ENCODE peak calls at places on chromosomes 3 and 15, in ten cellular contexts. Q, X, H, C, S, O, Y, R, F and B are unnamed samples.

GRCh38 chr3:184568918-184569829 is 7.6 kb downstream of the EPHB3 start:
- DNase-seq in Q (peak), X (peak), H (peak), C (no peak), S (peak), O (peak), Y (peak), R (peak), F (peak), B (no peak)

GRCh38 chr3:186098740-186099139 is 10.1 kb downstream of the ETV5 start:
- DNase-seq in Q (no peak), X (no peak), H (no peak), C (no peak), S (no peak), O (no peak), Y (peak), R (no peak), F (no peak), B (no peak)

GRCh38 chr3:190458040-190458439 is 8.3 kb upstream of the TMEM207 start:
- DNase-seq in Q (no peak), X (no peak), H (no peak), C (no peak), S (no peak), O (no peak), Y (peak), R (no peak), F (peak), B (no peak)

GRCh38 chr3:134627831-134628230 is 23.0 kb downstream of the KY start:
- DNase-seq in Q (no peak), X (no peak), H (no peak), C (no peak), S (no peak), O (no peak), Y (no peak), R (no peak), F (no peak), B (no peak)

GRCh38 chr3:43490640-43491185 is 131.1 kb downstream of the ANO10 start:
- DNase-seq in Q (no peak), X (no peak), H (no peak), C (no peak), S (no peak), O (no peak), Y (no peak), R (no peak), F (no peak), B (no peak)

GRCh38 chr3:121974601-121975111 is 47.4 kb downstream of the ILDR1 start:
- DNase-seq in Q (no peak), X (no peak), H (no peak), C (no peak), S (no peak), O (no peak), Y (peak), R (no peak), F (no peak), B (no peak)

GRCh38 chr15:43545426-43545825 is 28.0 kb downstream of the MAP1A start:
- DNase-seq in Q (no peak), X (no peak), H (no peak), C (no peak), S (no peak), O (no peak), Y (no peak), R (no peak), F (no peak), B (no peak)

GRCh38 chr3:105618561-105618960 is 250.3 kb downstream of the CBLB start:
- DNase-seq in Q (no peak), X (no peak), H (peak), C (no peak), S (no peak), O (no peak), Y (peak), R (no peak), F (no peak), B (no peak)

GRCh38 chr3:186949281-186949982 is 19.1 kb downstream of the ST6GAL1 start:
- DNase-seq in Q (no peak), X (no peak), H (peak), C (no peak), S (no peak), O (no peak), Y (peak), R (no peak), F (no peak), B (no peak)

GRCh38 chr3:193719735-193720134 is 126.7 kb downstream of the OPA1 start:
- DNase-seq in Q (no peak), X (no peak), H (no peak), C (no peak), S (no peak), O (no peak), Y (no peak), R (no peak), F (no peak), B (no peak)

GRCh38 chr3:23960649-23961048 is 15.6 kb downstream of the NR1D2 start:
- DNase-seq in Q (no peak), X (no peak), H (no peak), C (no peak), S (no peak), O (no peak), Y (no peak), R (no peak), F (no peak), B (no peak)

GRCh38 chr3:140568842-140569520 is 108.9 kb upstream of the TRIM42 start:
- DNase-seq in Q (no peak), X (peak), H (no peak), C (no peak), S (peak), O (no peak), Y (peak), R (peak), F (no peak), B (no peak)

GRCh38 chr3:137075020-137075419 is 117.2 kb downstream of the IL20RB start:
- DNase-seq in Q (no peak), X (no peak), H (no peak), C (no peak), S (no peak), O (no peak), Y (no peak), R (no peak), F (no peak), B (no peak)

GRCh38 chr15:65690778-65691177 is 69.0 kb downstream of the SLC24A1 start:
- DNase-seq in Q (no peak), X (no peak), H (no peak), C (no peak), S (no peak), O (no peak), Y (no peak), R (no peak), F (no peak), B (no peak)

GRCh38 chr3:185961675-185962232 is 23.9 kb upstream of the TRA2B start:
- DNase-seq in Q (no peak), X (no peak), H (no peak), C (no peak), S (no peak), O (no peak), Y (no peak), R (no peak), F (no peak), B (no peak)

GRCh38 chr3:153855772-153856171 is 265.4 kb upstream of the ARHGEF26 start:
- DNase-seq in Q (no peak), X (no peak), H (no peak), C (no peak), S (no peak), O (no peak), Y (no peak), R (no peak), F (peak), B (no peak)

GRCh38 chr3:181710581-181711255 is 1.0 kb upstream of the SOX2 start:
- DNase-seq in Q (no peak), X (no peak), H (no peak), C (no peak), S (no peak), O (no peak), Y (peak), R (no peak), F (no peak), B (no peak)

GRCh38 chr3:45272828-45273470 is 46.9 kb upstream of the TMEM158 start:
- DNase-seq in Q (no peak), X (no peak), H (no peak), C (no peak), S (no peak), O (no peak), Y (no peak), R (no peak), F (no peak), B (no peak)

GRCh38 chr15:32132850-32133249 is 102.5 kb downstream of the CHRNA7 start:
- DNase-seq in Q (no peak), X (no peak), H (no peak), C (no peak), S (no peak), O (no peak), Y (no peak), R (no peak), F (no peak), B (no peak)

GRCh38 chr3:164332856-164333802 is 745.2 kb downstream of the SI start:
- DNase-seq in Q (no peak), X (no peak), H (peak), C (no peak), S (no peak), O (peak), Y (peak), R (peak), F (peak), B (no peak)

GRCh38 chr15:101068961-101069734 is 150.0 kb downstream of the LRRK1 start:
- DNase-seq in Q (no peak), X (no peak), H (no peak), C (no peak), S (no peak), O (peak), Y (peak), R (no peak), F (peak), B (no peak)

GRCh38 chr3:37255990-37256308 is 81.6 kb upstream of the LRRFIP2 start:
- DNase-seq in Q (no peak), X (no peak), H (no peak), C (no peak), S (no peak), O (no peak), Y (peak), R (no peak), F (no peak), B (no peak)

GRCh38 chr3:15440891-15441290 is 13.5 kb downstream of the EAF1 start:
- DNase-seq in Q (no peak), X (peak), H (peak), C (no peak), S (no peak), O (no peak), Y (peak), R (no peak), F (no peak), B (no peak)

GRCh38 chr15:54687628-54688027 is 509.1 kb downstream of the RSL24D1 start:
- DNase-seq in Q (no peak), X (no peak), H (no peak), C (no peak), S (no peak), O (no peak), Y (no peak), R (no peak), F (no peak), B (no peak)

GRCh38 chr15:51965691-51966090 is 5.9 kb downstream of the LEO1 start:
- DNase-seq in Q (no peak), X (no peak), H (no peak), C (no peak), S (no peak), O (no peak), Y (no peak), R (no peak), F (no peak), B (no peak)

GRCh38 chr3:63912768-63913588 is 795 bp upstream of the SCAANT1 start:
- DNase-seq in Q (peak), X (peak), H (peak), C (peak), S (peak), O (peak), Y (peak), R (peak), F (peak), B (peak)

GRCh38 chr3:172987268-172987667 is 153.8 kb downstream of the SPATA16 start:
- DNase-seq in Q (no peak), X (no peak), H (no peak), C (no peak), S (no peak), O (peak), Y (no peak), R (no peak), F (peak), B (no peak)

GRCh38 chr3:95037927-95038326 is 975.1 kb downstream of the NSUN3 start:
- DNase-seq in Q (no peak), X (no peak), H (no peak), C (no peak), S (no peak), O (no peak), Y (no peak), R (no peak), F (no peak), B (no peak)

GRCh38 chr15:31314380-31314779 is 12.3 kb upstream of the KLF13 start:
- DNase-seq in Q (no peak), X (peak), H (no peak), C (no peak), S (no peak), O (no peak), Y (no peak), R (no peak), F (no peak), B (no peak)

GRCh38 chr3:20064796-20065564 is 24.7 kb downstream of the KAT2B start:
- DNase-seq in Q (no peak), X (no peak), H (no peak), C (no peak), S (no peak), O (no peak), Y (no peak), R (no peak), F (no peak), B (no peak)

GRCh38 chr15:91258436-91258779 is 158.4 kb downstream of the SV2B start:
- DNase-seq in Q (no peak), X (peak), H (no peak), C (no peak), S (no peak), O (no peak), Y (no peak), R (no peak), F (peak), B (peak)

GRCh38 chr3:155431856-155432570 is 138.5 kb upstream of the STRIT1 start:
- DNase-seq in Q (no peak), X (no peak), H (no peak), C (no peak), S (no peak), O (no peak), Y (no peak), R (no peak), F (no peak), B (no peak)

GRCh38 chr3:6697285-6697684 is 163.6 kb upstream of the GRM7 start:
- DNase-seq in Q (no peak), X (no peak), H (no peak), C (no peak), S (no peak), O (no peak), Y (no peak), R (no peak), F (no peak), B (no peak)

GRCh38 chr3:58238830-58239229 is 1.2 kb downstream of the ABHD6 start:
- DNase-seq in Q (no peak), X (no peak), H (no peak), C (no peak), S (no peak), O (no peak), Y (no peak), R (no peak), F (no peak), B (no peak)
- H3K4me3 ChIP-seq in Q (peak), X (no peak), H (no peak), C (peak), S (no peak), O (peak), Y (peak), R (peak), F (peak), B (peak)

GRCh38 chr3:66863205-66864135 is 134.6 kb upstream of the KBTBD8 start:
- DNase-seq in Q (no peak), X (no peak), H (no peak), C (no peak), S (no peak), O (no peak), Y (no peak), R (no peak), F (no peak), B (no peak)

GRCh38 chr3:66854752-66855151 is 143.4 kb upstream of the KBTBD8 start:
- DNase-seq in Q (no peak), X (no peak), H (no peak), C (no peak), S (no peak), O (no peak), Y (no peak), R (no peak), F (no peak), B (no peak)

GRCh38 chr3:66860771-66861170 is 137.3 kb upstream of the KBTBD8 start:
- DNase-seq in Q (no peak), X (no peak), H (no peak), C (no peak), S (no peak), O (no peak), Y (no peak), R (no peak), F (no peak), B (no peak)

GRCh38 chr3:66856555-66856954 is 141.6 kb upstream of the KBTBD8 start:
- DNase-seq in Q (no peak), X (no peak), H (no peak), C (no peak), S (no peak), O (no peak), Y (no peak), R (no peak), F (no peak), B (no peak)

DNA sequence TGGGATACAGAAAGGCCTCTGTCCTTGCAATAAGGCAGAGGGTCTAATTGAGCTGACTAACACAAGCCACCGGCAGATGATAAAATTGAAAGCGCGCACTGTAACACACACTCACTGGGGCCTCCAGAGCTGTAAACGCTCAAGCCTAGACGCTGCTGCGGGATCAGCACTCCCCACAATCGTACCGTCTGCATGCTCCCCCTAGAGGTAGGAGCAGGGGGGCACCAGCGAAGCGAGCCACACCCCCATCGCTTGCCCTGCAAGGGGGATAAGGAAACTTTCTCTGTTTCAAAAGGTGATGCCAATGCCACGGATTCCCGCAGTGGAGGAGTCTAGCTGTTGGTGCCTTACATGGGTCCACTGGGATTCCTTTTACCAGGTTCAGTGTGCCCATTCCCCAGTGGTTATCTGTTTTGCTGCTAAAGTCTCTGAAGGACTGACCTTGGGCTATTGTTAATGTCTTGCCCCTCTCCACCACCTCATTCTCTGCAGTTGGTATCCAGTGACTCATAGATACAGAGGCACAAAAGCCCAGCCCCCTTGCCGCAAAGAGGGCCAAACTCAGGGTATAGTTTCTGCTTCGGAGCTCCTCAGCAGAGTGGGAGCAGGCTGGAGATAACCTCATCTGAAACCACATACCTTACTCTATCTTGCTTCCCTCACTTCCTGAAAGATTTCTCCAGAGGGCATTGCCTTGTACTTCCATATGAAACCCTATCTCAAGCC is 139.3 kb upstream of the KBTBD8 start:
- DNase-seq in Q (peak), X (no peak), H (no peak), C (no peak), S (no peak), O (no peak), Y (no peak), R (no peak), F (peak), B (no peak)
- H3K4me3 ChIP-seq in Q (no peak), X (no peak), H (no peak), C (no peak), S (no peak), O (no peak), Y (no peak), R (no peak), F (no peak), B (no peak)

GRCh38 chr3:159732172-159733111 is 256.2 kb upstream of the IL12A start:
- DNase-seq in Q (no peak), X (no peak), H (peak), C (no peak), S (no peak), O (peak), Y (peak), R (no peak), F (peak), B (peak)
- H3K4me3 ChIP-seq in Q (peak), X (no peak), H (peak), C (no peak), S (no peak), O (no peak), Y (peak), R (no peak), F (peak), B (no peak)

GRCh38 chr15:57705746-57706404 is 639 bp upstream of the POLR2M start:
- DNase-seq in Q (no peak), X (no peak), H (no peak), C (no peak), S (no peak), O (no peak), Y (no peak), R (no peak), F (no peak), B (no peak)
- H3K4me3 ChIP-seq in Q (peak), X (peak), H (peak), C (peak), S (peak), O (no peak), Y (peak), R (peak), F (peak), B (peak)

GRCh38 chr3:101676765-101677435 is at the start of gene ZBTB11:
- DNase-seq in Q (peak), X (peak), H (peak), C (peak), S (peak), O (peak), Y (peak), R (peak), F (peak), B (peak)
- H3K4me3 ChIP-seq in Q (peak), X (peak), H (peak), C (peak), S (peak), O (peak), Y (peak), R (peak), F (peak), B (peak)

DNA sequence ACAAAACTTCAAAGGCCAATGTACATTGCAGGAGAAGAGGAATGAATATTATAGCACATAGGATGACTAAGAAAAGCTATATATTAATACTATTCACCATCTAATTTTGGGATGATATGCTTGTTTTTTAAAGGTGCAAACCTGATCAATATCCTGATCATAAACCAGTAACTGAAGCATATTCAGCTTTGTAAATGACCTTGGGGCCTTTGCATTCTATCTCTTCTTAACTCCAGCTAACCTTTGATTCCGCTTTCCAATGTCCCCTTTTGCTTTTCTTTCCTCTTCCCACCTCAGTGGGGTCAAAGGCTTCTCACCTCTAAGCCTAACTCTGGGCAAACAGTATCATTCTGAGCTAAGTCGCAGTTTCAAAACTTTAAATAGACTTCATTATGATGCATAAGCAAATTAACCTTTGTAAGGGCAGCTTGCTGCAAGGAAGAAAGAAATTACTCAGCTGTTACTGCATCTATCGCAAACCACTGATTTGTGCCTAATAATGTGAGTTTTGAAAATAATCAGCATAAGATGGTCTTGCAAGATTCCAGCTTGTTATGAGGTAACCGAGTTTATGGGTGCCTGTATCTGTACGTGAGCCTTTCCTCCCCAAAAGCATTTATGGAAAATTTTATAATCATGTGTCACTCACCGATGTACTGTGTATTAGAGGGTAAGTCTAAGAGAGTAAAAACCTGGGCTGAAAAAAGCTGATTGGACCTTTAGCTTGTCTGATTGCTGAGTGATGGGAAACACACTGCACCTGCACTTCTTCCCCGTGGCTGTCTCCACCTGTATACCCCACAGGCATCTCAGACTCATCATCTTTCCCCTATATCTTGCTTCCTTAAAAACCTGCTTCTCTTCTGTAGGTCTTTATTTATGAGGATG is 116.8 kb downstream of the TPRG1 start:
- DNase-seq in Q (no peak), X (no peak), H (no peak), C (no peak), S (no peak), O (no peak), Y (no peak), R (no peak), F (no peak), B (no peak)
- H3K4me3 ChIP-seq in Q (no peak), X (no peak), H (no peak), C (no peak), S (no peak), O (no peak), Y (no peak), R (no peak), F (no peak), B (no peak)

GRCh38 chr15:68822818-68823217 is 2.1 kb upstream of the ANP32A start:
- DNase-seq in Q (no peak), X (no peak), H (no peak), C (no peak), S (no peak), O (no peak), Y (no peak), R (no peak), F (no peak), B (no peak)
- H3K4me3 ChIP-seq in Q (no peak), X (no peak), H (no peak), C (no peak), S (no peak), O (no peak), Y (no peak), R (no peak), F (no peak), B (no peak)

DNA sequence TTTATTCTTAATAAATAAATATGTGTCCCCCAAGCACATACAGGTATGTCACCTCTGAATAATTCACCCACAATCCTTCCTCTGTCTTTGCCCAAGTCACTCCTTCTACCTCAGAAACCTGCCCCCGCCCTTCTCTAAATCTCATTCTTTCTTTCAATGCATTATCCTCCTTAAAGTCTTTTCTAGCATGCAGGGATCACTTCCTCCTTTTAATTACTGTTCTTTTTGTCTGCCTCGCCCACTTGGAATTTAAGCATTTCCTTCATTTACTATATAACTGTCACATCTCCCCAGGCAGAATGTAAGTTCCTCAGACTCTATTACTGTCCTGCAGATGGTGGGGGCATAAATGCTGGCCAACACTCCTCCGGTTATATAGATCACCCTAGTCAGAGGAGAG is 7.8 kb downstream of the CCDC80 start:
- DNase-seq in Q (no peak), X (no peak), H (no peak), C (no peak), S (no peak), O (no peak), Y (no peak), R (no peak), F (no peak), B (no peak)
- H3K4me3 ChIP-seq in Q (peak), X (no peak), H (no peak), C (no peak), S (no peak), O (no peak), Y (no peak), R (no peak), F (no peak), B (no peak)